ENCODE peak calls at places on chromosomes 1 and 21, in six cellular contexts. One of them, this sample, is unnamed.

GRCh38 chr21:38505654-38506523 is 7.6 kb upstream of the ERG start:
- DNase-seq in fibroblast of lung: peak; percentile 70
- DNase-seq in IMR-90: peak; percentile 71
- DNase-seq in lower lobe of right lung: no peak
- DNase-seq in colonic mucosa: peak; percentile 71
- DNase-seq in left ventricle myocardium inferior: no peak
- DNase-seq in this sample: no peak

GRCh38 chr1:245986404-245987221 is 520.5 kb downstream of the SMYD3 start:
- DNase-seq in fibroblast of lung: peak; percentile 89
- DNase-seq in IMR-90: peak; percentile 88
- DNase-seq in lower lobe of right lung: no peak
- DNase-seq in colonic mucosa: no peak
- DNase-seq in left ventricle myocardium inferior: no peak
- DNase-seq in this sample: no peak

GRCh38 chr21:17679002-17679600 is 66.4 kb upstream of the BTG3 start:
- DNase-seq in fibroblast of lung: peak; percentile 65
- DNase-seq in IMR-90: peak; percentile 71
- DNase-seq in lower lobe of right lung: no peak
- DNase-seq in colonic mucosa: no peak
- DNase-seq in left ventricle myocardium inferior: no peak
- DNase-seq in this sample: no peak

GRCh38 chr1:3065396-3065795 is 3.6 kb upstream of the PRDM16 start:
- DNase-seq in fibroblast of lung: no peak
- DNase-seq in IMR-90: no peak
- DNase-seq in lower lobe of right lung: peak; percentile 28
- DNase-seq in colonic mucosa: no peak
- DNase-seq in left ventricle myocardium inferior: no peak
- DNase-seq in this sample: no peak

GRCh38 chr1:23567996-23568607 is 8.8 kb upstream of the ID3 start:
- DNase-seq in fibroblast of lung: no peak
- DNase-seq in IMR-90: no peak
- DNase-seq in lower lobe of right lung: peak; percentile 50
- DNase-seq in colonic mucosa: no peak
- DNase-seq in left ventricle myocardium inferior: peak; percentile 35
- DNase-seq in this sample: peak; percentile 54

GRCh38 chr1:11501491-11501897 is 22.5 kb downstream of the DISP3 start:
- DNase-seq in fibroblast of lung: no peak
- DNase-seq in IMR-90: no peak
- DNase-seq in lower lobe of right lung: no peak
- DNase-seq in colonic mucosa: no peak
- DNase-seq in left ventricle myocardium inferior: peak; percentile 32
- DNase-seq in this sample: no peak

GRCh38 chr1:48878191-48878940 is 101.7 kb upstream of the BEND5 start:
- DNase-seq in fibroblast of lung: peak; percentile 97
- DNase-seq in IMR-90: peak; percentile 31
- DNase-seq in lower lobe of right lung: no peak
- DNase-seq in colonic mucosa: no peak
- DNase-seq in left ventricle myocardium inferior: no peak
- DNase-seq in this sample: no peak

GRCh38 chr1:115145221-115145620 is 55.9 kb upstream of the TSPAN2 start:
- DNase-seq in fibroblast of lung: no peak
- DNase-seq in IMR-90: no peak
- DNase-seq in lower lobe of right lung: no peak
- DNase-seq in colonic mucosa: no peak
- DNase-seq in left ventricle myocardium inferior: no peak
- DNase-seq in this sample: no peak

GRCh38 chr1:151002611-151003010 is 4.1 kb downstream of the MINDY1 start:
- DNase-seq in fibroblast of lung: no peak
- DNase-seq in IMR-90: no peak
- DNase-seq in lower lobe of right lung: no peak
- DNase-seq in colonic mucosa: no peak
- DNase-seq in left ventricle myocardium inferior: no peak
- DNase-seq in this sample: no peak

GRCh38 chr21:46095106-46095719 is 2.7 kb upstream of the COL6A2 start:
- DNase-seq in fibroblast of lung: no peak
- DNase-seq in IMR-90: no peak
- DNase-seq in lower lobe of right lung: no peak
- DNase-seq in colonic mucosa: no peak
- DNase-seq in left ventricle myocardium inferior: no peak
- DNase-seq in this sample: no peak

GRCh38 chr1:115183158-115183557 is 93.9 kb upstream of the TSPAN2 start:
- DNase-seq in fibroblast of lung: no peak
- DNase-seq in IMR-90: no peak
- DNase-seq in lower lobe of right lung: no peak
- DNase-seq in colonic mucosa: no peak
- DNase-seq in left ventricle myocardium inferior: no peak
- DNase-seq in this sample: no peak

GRCh38 chr1:108828074-108828961 is 28.6 kb downstream of the AKNAD1 start:
- DNase-seq in fibroblast of lung: peak; percentile 72
- DNase-seq in IMR-90: peak; percentile 85
- DNase-seq in lower lobe of right lung: peak; percentile 76
- DNase-seq in colonic mucosa: peak; percentile 78
- DNase-seq in left ventricle myocardium inferior: peak; percentile 70
- DNase-seq in this sample: peak; percentile 73

GRCh38 chr1:200510228-200510623 is 100.4 kb upstream of the ZNF281 start:
- DNase-seq in fibroblast of lung: peak; percentile 67
- DNase-seq in IMR-90: peak; percentile 88
- DNase-seq in lower lobe of right lung: no peak
- DNase-seq in colonic mucosa: peak; percentile 79
- DNase-seq in left ventricle myocardium inferior: peak; percentile 18
- DNase-seq in this sample: peak; percentile 68

GRCh38 chr1:110672001-110672752 is 2.6 kb downstream of the KCNA3 start:
- DNase-seq in fibroblast of lung: no peak
- DNase-seq in IMR-90: peak; percentile 39
- DNase-seq in lower lobe of right lung: no peak
- DNase-seq in colonic mucosa: peak; percentile 32
- DNase-seq in left ventricle myocardium inferior: no peak
- DNase-seq in this sample: no peak

GRCh38 chr1:243598433-243598832 is 251.6 kb downstream of the AKT3 start:
- DNase-seq in fibroblast of lung: peak; percentile 94
- DNase-seq in IMR-90: peak; percentile 93
- DNase-seq in lower lobe of right lung: no peak
- DNase-seq in colonic mucosa: no peak
- DNase-seq in left ventricle myocardium inferior: no peak
- DNase-seq in this sample: no peak

GRCh38 chr1:35656863-35657232 is 15.5 kb upstream of the PSMB2 start:
- DNase-seq in fibroblast of lung: no peak
- DNase-seq in IMR-90: peak; percentile 28
- DNase-seq in lower lobe of right lung: no peak
- DNase-seq in colonic mucosa: no peak
- DNase-seq in left ventricle myocardium inferior: no peak
- DNase-seq in this sample: no peak

GRCh38 chr1:50420283-50420682 is 3.0 kb downstream of the DMRTA2 start:
- DNase-seq in fibroblast of lung: no peak
- DNase-seq in IMR-90: no peak
- DNase-seq in lower lobe of right lung: no peak
- DNase-seq in colonic mucosa: no peak
- DNase-seq in left ventricle myocardium inferior: no peak
- DNase-seq in this sample: no peak

GRCh38 chr1:152451254-152451653 is 37.2 kb upstream of the CRNN start:
- DNase-seq in fibroblast of lung: no peak
- DNase-seq in IMR-90: no peak
- DNase-seq in lower lobe of right lung: no peak
- DNase-seq in colonic mucosa: no peak
- DNase-seq in left ventricle myocardium inferior: no peak
- DNase-seq in this sample: no peak
- H3K9me3 ChIP-seq in fibroblast of lung: no peaks in the 10 kb centered on the region
- H3K9me3 ChIP-seq in IMR-90: no peaks in the 10 kb centered on the region
- H3K9me3 ChIP-seq in lower lobe of right lung: no peaks in the 10 kb centered on the region
- H3K9me3 ChIP-seq in colonic mucosa: no peaks in the 10 kb centered on the region
- H3K9me3 ChIP-seq in left ventricle myocardium inferior: no peaks in the 10 kb centered on the region
- H3K9me3 ChIP-seq in this sample: no peaks in the 10 kb centered on the region

DNA sequence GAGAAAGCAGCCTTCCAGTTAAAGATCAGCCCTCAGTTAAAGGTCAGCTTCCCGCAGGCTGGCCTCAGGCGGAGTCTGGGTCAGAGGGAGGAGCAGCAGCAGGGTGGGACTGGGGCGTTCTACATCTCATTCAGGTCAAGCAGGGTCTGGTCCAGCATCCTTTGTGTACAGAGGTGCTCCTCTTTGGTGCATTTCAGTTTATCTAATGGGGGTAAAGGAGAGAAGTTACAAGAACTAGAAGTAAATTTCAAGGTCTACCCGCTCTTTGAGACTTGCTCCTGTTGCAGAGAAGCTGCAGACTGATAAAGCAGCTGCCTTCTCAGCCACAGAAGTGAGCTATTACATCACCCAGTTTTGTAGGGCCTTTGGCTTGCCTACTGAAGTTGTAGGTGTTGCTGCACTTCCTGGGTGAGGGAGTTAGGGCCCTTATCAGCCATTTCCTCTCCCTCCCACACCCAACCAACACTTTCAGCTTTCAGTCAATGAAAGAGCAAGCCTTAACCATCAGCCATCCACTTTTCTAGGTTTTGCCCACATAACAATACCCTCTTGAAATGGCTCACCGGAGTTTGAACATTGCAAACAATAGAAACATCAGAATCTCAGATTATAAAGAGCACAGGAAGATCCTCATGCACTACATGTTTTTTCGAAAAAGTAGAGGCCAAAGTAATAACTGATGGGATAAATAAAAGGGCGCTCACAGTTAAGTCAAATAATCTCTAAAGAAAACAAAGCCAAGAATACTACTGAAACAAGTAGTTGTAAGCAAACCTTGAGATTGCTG is 2.8 kb upstream of the NUP210L start:
- DNase-seq in fibroblast of lung: peak; percentile 70
- DNase-seq in IMR-90: peak; percentile 31
- DNase-seq in lower lobe of right lung: no peak
- DNase-seq in colonic mucosa: no peak
- DNase-seq in left ventricle myocardium inferior: no peak
- DNase-seq in this sample: no peak
- H3K36me3 ChIP-seq in fibroblast of lung: peaks cover 6% of the 10 kb centered on the region
- H3K36me3 ChIP-seq in IMR-90: peaks cover 39% of the 10 kb centered on the region
- H3K36me3 ChIP-seq in lower lobe of right lung: peaks cover 66% of the 10 kb centered on the region
- H3K36me3 ChIP-seq in colonic mucosa: no peaks in the 10 kb centered on the region
- H3K36me3 ChIP-seq in left ventricle myocardium inferior: peaks cover 61% of the 10 kb centered on the region
- H3K36me3 ChIP-seq in this sample: peaks cover 71% of the 10 kb centered on the region

DNA sequence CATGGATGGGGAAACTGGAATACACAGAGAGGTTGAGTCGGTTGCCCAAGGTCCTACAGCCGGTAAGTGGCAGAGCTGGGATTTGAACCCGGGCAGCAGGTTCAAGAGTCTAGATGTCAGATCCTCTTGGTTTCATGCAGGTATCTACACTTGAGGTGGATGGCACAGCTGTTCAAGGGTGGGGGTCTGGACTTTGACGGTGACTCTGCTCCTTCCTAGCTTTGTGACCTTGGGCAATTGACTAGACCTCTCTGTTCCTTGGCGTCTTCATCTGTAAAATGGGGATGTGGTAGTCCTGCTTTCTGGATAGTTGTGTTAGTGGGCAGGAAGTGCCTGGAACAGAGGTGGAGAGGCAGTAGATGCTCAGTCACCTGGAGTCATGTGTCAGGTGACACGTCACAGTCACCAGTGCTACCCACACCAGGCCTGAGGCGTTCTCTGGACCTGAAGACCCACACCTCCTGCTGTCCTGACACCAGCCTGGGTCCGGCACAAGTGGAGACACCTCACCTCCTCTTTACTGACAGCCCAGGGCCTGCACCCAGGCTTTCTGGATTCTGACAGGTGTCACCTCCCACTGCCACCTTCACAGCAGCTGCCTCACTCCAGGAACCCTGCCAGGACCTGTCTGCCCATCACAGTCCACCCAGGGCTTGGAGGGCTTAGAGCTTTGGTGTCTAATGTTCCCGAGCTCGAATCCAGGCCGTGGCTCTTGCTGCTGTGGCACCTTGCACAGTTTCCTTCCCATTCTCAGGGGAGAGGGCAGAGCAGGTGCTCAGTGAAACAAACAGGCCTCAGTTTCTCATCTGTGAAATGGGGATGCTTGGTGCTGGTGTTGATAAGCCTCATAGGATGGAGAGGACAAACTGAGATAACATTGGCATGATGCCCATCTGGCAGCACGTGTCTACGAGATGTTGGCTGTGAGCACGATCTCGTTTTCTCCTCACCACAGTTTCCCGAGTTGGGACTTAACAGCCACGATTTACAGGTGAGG is 83.2 kb upstream of the RUNX3 start:
- DNase-seq in fibroblast of lung: no peak
- DNase-seq in IMR-90: no peak
- DNase-seq in lower lobe of right lung: no peak
- DNase-seq in colonic mucosa: no peak
- DNase-seq in left ventricle myocardium inferior: no peak
- DNase-seq in this sample: no peak
- H3K27ac ChIP-seq in fibroblast of lung: no peak overlapping the region
- H3K27ac ChIP-seq in IMR-90: no peak overlapping the region
- H3K27ac ChIP-seq in lower lobe of right lung: no peak overlapping the region
- H3K27ac ChIP-seq in colonic mucosa: no peak overlapping the region
- H3K27ac ChIP-seq in left ventricle myocardium inferior: no peak overlapping the region
- H3K27ac ChIP-seq in this sample: no peak overlapping the region

GRCh38 chr1:81109038-81109437 is 691.7 kb upstream of the ADGRL2 start:
- DNase-seq in fibroblast of lung: no peak
- DNase-seq in IMR-90: no peak
- DNase-seq in lower lobe of right lung: no peak
- DNase-seq in colonic mucosa: no peak
- DNase-seq in left ventricle myocardium inferior: no peak
- DNase-seq in this sample: no peak

GRCh38 chr1:81115422-81115821 is 685.3 kb upstream of the ADGRL2 start:
- DNase-seq in fibroblast of lung: no peak
- DNase-seq in IMR-90: no peak
- DNase-seq in lower lobe of right lung: no peak
- DNase-seq in colonic mucosa: no peak
- DNase-seq in left ventricle myocardium inferior: no peak
- DNase-seq in this sample: no peak

GRCh38 chr1:81113688-81114087 is 687.0 kb upstream of the ADGRL2 start:
- DNase-seq in fibroblast of lung: peak; percentile 73
- DNase-seq in IMR-90: peak; percentile 31
- DNase-seq in lower lobe of right lung: no peak
- DNase-seq in colonic mucosa: no peak
- DNase-seq in left ventricle myocardium inferior: no peak
- DNase-seq in this sample: no peak

GRCh38 chr1:81114191-81114590 is 686.5 kb upstream of the ADGRL2 start:
- DNase-seq in fibroblast of lung: no peak
- DNase-seq in IMR-90: no peak
- DNase-seq in lower lobe of right lung: no peak
- DNase-seq in colonic mucosa: no peak
- DNase-seq in left ventricle myocardium inferior: no peak
- DNase-seq in this sample: no peak

DNA sequence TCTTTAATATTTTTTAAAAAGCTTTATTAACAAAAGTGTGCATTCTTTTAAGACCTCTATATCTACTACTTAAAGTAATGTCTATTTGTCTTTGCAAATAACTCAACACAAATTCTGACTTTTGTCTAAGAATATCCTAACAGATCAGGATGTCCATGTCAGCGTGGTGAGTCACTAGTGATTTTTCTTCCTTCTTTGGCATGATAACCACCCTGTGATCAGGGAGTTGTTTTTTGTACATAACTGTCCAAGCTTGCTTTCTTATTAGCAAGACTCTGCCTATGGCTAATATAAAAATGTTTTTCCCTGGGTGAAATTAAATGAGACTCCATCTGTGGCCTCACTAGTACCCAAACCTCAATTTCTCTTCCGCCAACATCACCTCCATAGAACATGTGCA is 688.9 kb upstream of the ADGRL2 start:
- DNase-seq in fibroblast of lung: peak; percentile 63
- DNase-seq in IMR-90: peak; percentile 75
- DNase-seq in lower lobe of right lung: no peak
- DNase-seq in colonic mucosa: no peak
- DNase-seq in left ventricle myocardium inferior: no peak
- DNase-seq in this sample: no peak
- H3K9me3 ChIP-seq in fibroblast of lung: no peaks in the 10 kb centered on the region
- H3K9me3 ChIP-seq in IMR-90: no peaks in the 10 kb centered on the region
- H3K9me3 ChIP-seq in lower lobe of right lung: no peaks in the 10 kb centered on the region
- H3K9me3 ChIP-seq in colonic mucosa: no peaks in the 10 kb centered on the region
- H3K9me3 ChIP-seq in left ventricle myocardium inferior: no peaks in the 10 kb centered on the region
- H3K9me3 ChIP-seq in this sample: no peaks in the 10 kb centered on the region

This sample was measured in heart right ventricle.